ENCODE peak calls at places on chromosomes 13 and 19, in eight cellular contexts. J is fibroblast of lung; K is hepatocyte; C is K562; G is CD8-positive, alpha-beta T cell; E is uterus; L is breast epithelium; Q is cardiac muscle cell. A is an unnamed sample.

GRCh38 chr19:18439025-18439909 is 1.3 kb upstream of the ISYNA1 start:
- DNase-seq in J (no peak), K (no peak), C (peak), G (no peak), E (peak), L (no peak), Q (peak), A (peak)

GRCh38 chr19:29211562-29212416 is 1.2 kb downstream of the UQCRFS1 start:
- DNase-seq in J (peak), K (peak), C (peak), G (peak), E (no peak), L (no peak), Q (peak), A (no peak)

GRCh38 chr13:94415484-94415883 is 64.0 kb downstream of the DCT start:
- DNase-seq in J (no peak), K (no peak), C (no peak), G (no peak), E (no peak), L (no peak), Q (no peak), A (no peak)

GRCh38 chr19:3153286-3154230 is 17.7 kb downstream of the GNA15 start:
- DNase-seq in J (no peak), K (no peak), C (no peak), G (no peak), E (no peak), L (no peak), Q (no peak), A (no peak)

GRCh38 chr19:5809469-5809868 is 4.6 kb downstream of the NRTN start:
- DNase-seq in J (no peak), K (no peak), C (no peak), G (no peak), E (no peak), L (no peak), Q (no peak), A (no peak)

GRCh38 chr19:39438270-39438934 is 2.7 kb upstream of the RPS16 start:
- DNase-seq in J (no peak), K (peak), C (no peak), G (no peak), E (no peak), L (no peak), Q (no peak), A (peak)

GRCh38 chr13:29924482-29924884 is 74.1 kb upstream of the UBL3 start:
- DNase-seq in J (peak), K (peak), C (no peak), G (no peak), E (no peak), L (no peak), Q (peak), A (peak)

GRCh38 chr13:84810781-84811180 is 928.5 kb upstream of the SLITRK1 start:
- DNase-seq in J (no peak), K (no peak), C (no peak), G (no peak), E (no peak), L (no peak), Q (no peak), A (no peak)

GRCh38 chr19:54248016-54248601 is 5.5 kb upstream of the LILRA6 start:
- DNase-seq in J (no peak), K (no peak), C (no peak), G (no peak), E (no peak), L (peak), Q (peak), A (no peak)

GRCh38 chr19:36665832-36666231 is 805 bp downstream of the ZNF461 start:
- DNase-seq in J (no peak), K (no peak), C (no peak), G (no peak), E (no peak), L (no peak), Q (no peak), A (no peak)

GRCh38 chr19:41637484-41637883 is 10.6 kb upstream of the CEACAM4 start:
- DNase-seq in J (no peak), K (no peak), C (no peak), G (no peak), E (no peak), L (no peak), Q (no peak), A (no peak)

GRCh38 chr13:45781553-45782326 is 69.8 kb downstream of the SIAH3 start:
- DNase-seq in J (peak), K (no peak), C (no peak), G (no peak), E (peak), L (no peak), Q (peak), A (peak)

GRCh38 chr13:33917135-33917534 is 99.2 kb downstream of the RFC3 start:
- DNase-seq in J (no peak), K (no peak), C (no peak), G (no peak), E (no peak), L (no peak), Q (no peak), A (no peak)

GRCh38 chr13:50410921-50411712 is 395.9 kb downstream of the KCNRG start:
- DNase-seq in J (peak), K (peak), C (peak), G (no peak), E (peak), L (no peak), Q (peak), A (peak)

GRCh38 chr13:24050292-24050711 is 110.2 kb upstream of the SPATA13 start:
- DNase-seq in J (peak), K (no peak), C (no peak), G (no peak), E (peak), L (peak), Q (peak), A (peak)

GRCh38 chr19:44847144-44848035 is 1.3 kb downstream of the NECTIN2 start:
- DNase-seq in J (peak), K (peak), C (peak), G (no peak), E (peak), L (peak), Q (peak), A (peak)

GRCh38 chr19:49196527-49197240 is 39.1 kb downstream of the TRPM4 start:
- DNase-seq in J (no peak), K (no peak), C (peak), G (no peak), E (no peak), L (peak), Q (peak), A (no peak)

GRCh38 chr19:15195987-15196682 is 4.7 kb downstream of the NOTCH3 start:
- DNase-seq in J (no peak), K (peak), C (no peak), G (no peak), E (no peak), L (peak), Q (peak), A (peak)

GRCh38 chr19:15194938-15195337 is 5.9 kb downstream of the NOTCH3 start:
- DNase-seq in J (no peak), K (no peak), C (no peak), G (no peak), E (no peak), L (peak), Q (peak), A (peak)

GRCh38 chr19:15197275-15198005 is 3.4 kb downstream of the NOTCH3 start:
- DNase-seq in J (peak), K (no peak), C (no peak), G (no peak), E (no peak), L (no peak), Q (peak), A (no peak)

GRCh38 chr19:15196683-15197005 is 4.2 kb downstream of the NOTCH3 start:
- DNase-seq in J (no peak), K (no peak), C (no peak), G (no peak), E (no peak), L (no peak), Q (no peak), A (no peak)

GRCh38 chr19:15195381-15195964 is 5.3 kb downstream of the NOTCH3 start:
- DNase-seq in J (peak), K (peak), C (no peak), G (peak), E (peak), L (peak), Q (peak), A (peak)
- TF ChIP-seq CTCF in J (no peak), K (peak), C (peak), G (no peak), E (no peak), L (no peak), Q (peak), A (peak)

DNA sequence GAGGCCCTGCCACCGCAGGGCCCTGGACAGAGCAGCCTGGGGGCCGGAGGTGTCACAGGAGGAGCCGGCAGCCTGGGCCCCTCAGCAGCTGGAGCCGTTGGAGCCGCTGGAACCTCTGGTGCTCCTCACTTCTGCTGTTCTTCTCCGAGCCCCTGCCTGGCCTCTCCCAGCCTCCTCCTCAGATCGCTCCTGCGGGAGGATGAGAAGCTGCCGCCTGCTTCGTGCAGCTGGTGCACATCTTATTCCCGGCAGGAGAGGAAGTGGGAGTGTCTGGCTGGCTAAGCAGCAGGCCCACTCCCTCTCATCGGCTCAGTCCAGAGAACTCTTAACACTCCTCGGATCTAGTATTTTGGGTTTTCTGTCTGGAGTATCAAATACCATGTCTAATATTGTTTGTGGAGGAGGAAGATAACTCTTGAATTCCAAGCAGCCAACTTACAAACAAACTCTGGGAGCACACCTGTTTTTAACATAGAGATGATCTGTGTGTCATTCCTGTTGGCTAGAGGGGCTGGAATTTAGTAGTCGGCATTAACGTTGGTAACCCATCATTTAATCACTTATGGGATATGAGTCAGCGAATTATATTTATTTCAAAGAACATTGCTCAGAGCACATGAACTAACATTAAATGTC is 37.1 kb upstream of the RNF113B start:
- DNase-seq in J (peak), K (peak), C (no peak), G (no peak), E (peak), L (no peak), Q (peak), A (peak)
- H3K4me3 ChIP-seq in J (no peak), K (no peak), C (no peak), G (no peak), E (no peak), L (no peak), Q (no peak), A (no peak)

DNA sequence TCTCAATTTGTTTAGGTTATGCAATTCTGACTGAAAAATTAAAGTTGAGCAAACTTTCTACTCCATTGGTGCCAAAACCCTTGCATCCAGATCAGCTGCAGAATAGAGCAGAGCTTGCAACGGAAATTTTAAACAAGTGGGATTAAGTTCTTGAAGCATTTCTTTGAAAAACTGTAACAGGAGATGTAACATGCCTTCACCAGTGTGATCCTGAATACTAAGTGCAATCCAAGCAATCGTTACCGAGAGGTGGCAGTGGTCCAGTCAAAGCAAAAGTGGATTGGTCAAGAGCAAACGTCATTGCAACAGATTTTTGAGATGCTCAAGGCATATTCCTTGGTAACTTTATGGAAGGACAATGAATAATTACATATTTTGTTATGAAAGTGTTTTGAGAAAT is 841.1 kb upstream of the SLITRK5 start:
- DNase-seq in J (peak), K (no peak), C (no peak), G (no peak), E (no peak), L (no peak), Q (no peak), A (no peak)
- TF ChIP-seq CTCF in J (no peak), K (no peak), C (no peak), G (no peak), E (no peak), L (no peak), Q (no peak), A (no peak)

GRCh38 chr13:72932250-72932649 is 126.6 kb upstream of the KLF5 start:
- DNase-seq in J (no peak), K (no peak), C (no peak), G (no peak), E (no peak), L (no peak), Q (no peak), A (no peak)
- H3K4me3 ChIP-seq in J (no peak), K (no peak), C (no peak), G (no peak), E (no peak), L (no peak), Q (no peak), A (no peak)